ENCODE peak calls at places on chromosomes 5 and 9, in seven cellular contexts. B is Calu3; E is progenitor cell of endocrine pancreas; U is GM13977; S is activated CD4-positive, CD25-positive, alpha-beta regulatory T cell treated with anti-CD3 and anti-CD28 coated beads, Interleukin-2, amount 50 U/mL, for 72 hours; F is CD8-positive, alpha-beta memory T cell; J is stimulated activated CD4-positive, alpha-beta T cell treated with anti-CD3 and anti-CD28 coated beads, Interleukin-2, amount 100 ng/mL, for 48 hours. G is an unnamed sample.
A peak's percentile ranks its signal among the peaks of the same experiment; 100 is the strongest.

GRCh38 chr5:175706499-175706898 is 48.6 kb downstream of the HRH2 start:
- DNase-seq in B (no peak), E (peak; percentile 51), U (no peak), S (peak; percentile 8), F (no peak), J (no peak), G (no peak)

GRCh38 chr5:110916373-110917049 is 155.0 kb upstream of the TSLP start:
- DNase-seq in B (peak; percentile 21), E (no peak), U (no peak), S (no peak), F (no peak), J (no peak), G (no peak)

GRCh38 chr5:136036991-136037705 is 8.4 kb downstream of the TGFBI start:
- DNase-seq in B (peak; percentile 58), E (no peak), U (peak; percentile 30), S (no peak), F (no peak), J (peak; percentile 28), G (peak; percentile 36)

GRCh38 chr5:82745016-82745415 is 332.2 kb downstream of the TMEM167A start:
- DNase-seq in B (no peak), E (no peak), U (no peak), S (no peak), F (no peak), J (no peak), G (no peak)

GRCh38 chr9:3880851-3881250 is 355.1 kb upstream of the RFX3 start:
- DNase-seq in B (no peak), E (no peak), U (no peak), S (no peak), F (no peak), J (no peak), G (no peak)

GRCh38 chr9:5425006-5425628 is 12.6 kb downstream of the PLGRKT start:
- DNase-seq in B (no peak), E (no peak), U (peak; percentile 45), S (no peak), F (peak; percentile 36), J (no peak), G (peak; percentile 26)

GRCh38 chr5:40833712-40834229 is 1.3 kb downstream of the RPL37 start:
- DNase-seq in B (no peak), E (no peak), U (no peak), S (no peak), F (no peak), J (no peak), G (no peak)

GRCh38 chr5:118701796-118702195 is 286.6 kb downstream of the DTWD2 start:
- DNase-seq in B (no peak), E (no peak), U (no peak), S (no peak), F (no peak), J (no peak), G (no peak)

GRCh38 chr5:179385892-179386291 is 40.6 kb upstream of the ADAMTS2 start:
- DNase-seq in B (no peak), E (no peak), U (no peak), S (no peak), F (no peak), J (no peak), G (no peak)

GRCh38 chr5:14490309-14490711 is 91.3 kb upstream of the OTULINL start:
- DNase-seq in B (no peak), E (no peak), U (no peak), S (no peak), F (no peak), J (no peak), G (no peak)

GRCh38 chr5:157273131-157273556 is 7.2 kb downstream of the CYFIP2 start:
- DNase-seq in B (no peak), E (no peak), U (no peak), S (peak; percentile 50), F (no peak), J (no peak), G (no peak)

GRCh38 chr9:35834260-35835215 is 5.5 kb downstream of the TMEM8B start:
- DNase-seq in B (no peak), E (no peak), U (no peak), S (no peak), F (no peak), J (no peak), G (no peak)

GRCh38 chr9:13354733-13355132 is 75.2 kb upstream of the MPDZ start:
- DNase-seq in B (no peak), E (no peak), U (no peak), S (no peak), F (no peak), J (no peak), G (no peak)

GRCh38 chr9:134059661-134060395 is 8.0 kb downstream of the BRD3 start:
- DNase-seq in B (no peak), E (peak; percentile 6), U (peak; percentile 85), S (no peak), F (no peak), J (no peak), G (peak; percentile 77)

GRCh38 chr9:73039253-73039915 is 86.5 kb upstream of the ALDH1A1 start:
- DNase-seq in B (no peak), E (no peak), U (no peak), S (no peak), F (no peak), J (no peak), G (no peak)

GRCh38 chr9:80501635-80502034 is 929.9 kb downstream of the TLE4 start:
- DNase-seq in B (no peak), E (no peak), U (no peak), S (no peak), F (no peak), J (no peak), G (no peak)

GRCh38 chr5:8906303-8906967 is 639.4 kb downstream of the SEMA5A start:
- DNase-seq in B (peak; percentile 11), E (no peak), U (no peak), S (no peak), F (no peak), J (no peak), G (no peak)

GRCh38 chr5:151257731-151258715 is 5.0 kb downstream of the GM2A start:
- DNase-seq in B (no peak), E (no peak), U (peak; percentile 40), S (no peak), F (no peak), J (no peak), G (peak; percentile 64)

GRCh38 chr5:78964889-78965288 is 20.2 kb downstream of the ARSB start:
- DNase-seq in B (peak; percentile 27), E (no peak), U (peak; percentile 34), S (no peak), F (no peak), J (no peak), G (no peak)

GRCh38 chr5:138752951-138753793 is at the start of gene CTNNA1:
- DNase-seq in B (peak; percentile 94), E (peak; percentile 75), U (peak; percentile 94), S (peak; percentile 59), F (no peak), J (peak; percentile 54), G (peak; percentile 84)

GRCh38 chr5:139064613-139065012 is 133.6 kb downstream of the SIL1 start:
- DNase-seq in B (peak; percentile 41), E (no peak), U (no peak), S (no peak), F (no peak), J (no peak), G (no peak)

GRCh38 chr9:107024193-107024592 is 161.2 kb downstream of the ZNF462 start:
- DNase-seq in B (no peak), E (no peak), U (no peak), S (no peak), F (no peak), J (no peak), G (no peak)

GRCh38 chr5:76547242-76547890 is 75.8 kb downstream of the F2RL2 start:
- DNase-seq in B (no peak), E (no peak), U (peak; percentile 51), S (peak; percentile 37), F (peak; percentile 82), J (no peak), G (peak; percentile 8)

GRCh38 chr5:173890195-173890951 is 2.2 kb downstream of the CPEB4 start:
- DNase-seq in B (peak; percentile 10), E (no peak), U (no peak), S (no peak), F (no peak), J (no peak), G (no peak)

GRCh38 chr9:93496285-93496684 is 42.9 kb upstream of the FAM120AOS start:
- DNase-seq in B (no peak), E (no peak), U (no peak), S (no peak), F (no peak), J (no peak), G (no peak)

GRCh38 chr5:142717582-142718215 is 31.8 kb upstream of the FGF1 start:
- DNase-seq in B (peak; percentile 51), E (no peak), U (no peak), S (no peak), F (no peak), J (no peak), G (no peak)

GRCh38 chr9:131851414-131851813 is 111.5 kb upstream of the RAPGEF1 start:
- DNase-seq in B (no peak), E (no peak), U (no peak), S (no peak), F (no peak), J (no peak), G (no peak)

GRCh38 chr5:124748687-124749594 is 2.5 kb upstream of the ZNF608 start:
- DNase-seq in B (peak; percentile 83), E (peak; percentile 58), U (peak; percentile 80), S (no peak), F (no peak), J (no peak), G (peak; percentile 92)

GRCh38 chr5:142783601-142784291 is 13.6 kb downstream of the ARHGAP26 start:
- DNase-seq in B (no peak), E (no peak), U (no peak), S (peak; percentile 40), F (no peak), J (peak; percentile 48), G (no peak)

GRCh38 chr5:139399501-139400121 is 4.3 kb downstream of the SPATA24 start:
- DNase-seq in B (no peak), E (no peak), U (peak; percentile 86), S (no peak), F (no peak), J (no peak), G (no peak)